ENCODE peak calls at places on chromosomes 12 and 14, in six cellular contexts. T, J, P, L, U and W are unnamed samples.

GRCh38 chr12:113471619-113472171 is at the start of gene LHX5:
- DNase-seq in J (no peak), P (peak; percentile 13), T (no peak), L (no peak), U (no peak), W (no peak)

GRCh38 chr14:105888151-105888550 is 361.8 kb downstream of the TMEM121 start:
- DNase-seq in T (no peak), L (no peak), U (no peak), J (no peak), P (no peak), W (peak; percentile 52)

GRCh38 chr12:26940820-26941219 is 2.5 kb downstream of the FGFR1OP2 start:
- DNase-seq in T (no peak), L (no peak), J (no peak), P (peak; percentile 15), U (no peak), W (no peak)

GRCh38 chr12:132251310-132251709 is 78.1 kb downstream of the GALNT9 start:
- DNase-seq in T (no peak), P (no peak), L (no peak), J (no peak), U (no peak), W (no peak)

GRCh38 chr14:106372870-106373657 is 846.7 kb downstream of the TMEM121 start:
- DNase-seq in T (no peak), J (no peak), P (no peak), U (no peak), L (peak; percentile 23), W (no peak)

GRCh38 chr14:63388766-63389431 is 70.2 kb upstream of the GPHB5 start:
- DNase-seq in P (peak; percentile 58), J (peak; percentile 63), L (peak; percentile 51), T (no peak), U (peak; percentile 60), W (no peak)

GRCh38 chr14:95146079-95146771 is 11.1 kb downstream of the DICER1 start:
- DNase-seq in J (no peak), P (no peak), T (no peak), U (no peak), L (no peak), W (no peak)

GRCh38 chr12:129371268-129371667 is 518.0 kb downstream of the GLT1D1 start:
- DNase-seq in U (no peak), L (no peak), T (no peak), P (no peak), J (no peak), W (no peak)

GRCh38 chr12:111150894-111151293 is 218.0 kb downstream of the PHETA1 start:
- DNase-seq in U (no peak), T (no peak), L (no peak), P (no peak), J (no peak), W (no peak)

GRCh38 chr14:38838049-38838978 is 264.7 kb downstream of the SEC23A start:
- DNase-seq in T (no peak), P (no peak), J (no peak), L (no peak), U (no peak), W (no peak)

GRCh38 chr12:43988838-43989560 is 153.1 kb downstream of the TMEM117 start:
- DNase-seq in U (no peak), L (no peak), P (peak; percentile 55), T (no peak), J (no peak), W (no peak)

GRCh38 chr14:104284636-104285482 is 146.5 kb downstream of the KIF26A start:
- DNase-seq in U (peak; percentile 17), P (no peak), L (no peak), T (no peak), J (no peak), W (peak; percentile 54)

GRCh38 chr14:77003960-77004710 is 24.4 kb downstream of the IRF2BPL start:
- DNase-seq in P (peak; percentile 85), L (no peak), T (no peak), U (no peak), J (no peak), W (no peak)

GRCh38 chr14:61505815-61506809 is 184.7 kb downstream of the PRKCH start:
- DNase-seq in U (no peak), J (no peak), P (peak; percentile 71), L (no peak), T (no peak), W (no peak)

GRCh38 chr12:82650627-82651337 is 35.9 kb upstream of the TMTC2 start:
- DNase-seq in T (no peak), P (no peak), J (no peak), U (no peak), L (no peak), W (no peak)

GRCh38 chr12:124459852-124460645 is 107.4 kb downstream of the NCOR2 start:
- DNase-seq in T (no peak), U (no peak), J (no peak), L (peak; percentile 7), P (no peak), W (no peak)

GRCh38 chr14:51609987-51610283 is 41.8 kb upstream of the FRMD6 start:
- DNase-seq in L (no peak), J (no peak), P (peak; percentile 59), U (no peak), T (no peak), W (no peak)

GRCh38 chr12:6532927-6533652 is 1.2 kb upstream of the GAPDH start:
- DNase-seq in J (peak; percentile 65), T (peak; percentile 79), L (peak; percentile 76), U (peak; percentile 70), P (peak; percentile 76), W (peak; percentile 75)

GRCh38 chr14:50714452-50715073 is 46.5 kb upstream of the SAV1 start:
- DNase-seq in J (no peak), L (no peak), U (no peak), T (no peak), P (peak; percentile 38), W (no peak)

GRCh38 chr12:75086086-75087038 is 123.3 kb downstream of the KCNC2 start:
- DNase-seq in P (peak; percentile 1), T (no peak), J (no peak), L (no peak), U (no peak), W (no peak)

GRCh38 chr12:118355838-118356237 is 16.9 kb downstream of the TAOK3 start:
- DNase-seq in P (no peak), L (no peak), U (no peak), T (no peak), J (no peak), W (no peak)

GRCh38 chr12:118354903-118355302 is 17.8 kb downstream of the TAOK3 start:
- DNase-seq in P (peak; percentile 40), U (no peak), J (no peak), T (no peak), L (no peak), W (no peak)

GRCh38 chr12:118358008-118358359 is 14.7 kb downstream of the TAOK3 start:
- DNase-seq in U (no peak), P (no peak), T (no peak), J (no peak), L (no peak), W (no peak)

GRCh38 chr12:118357327-118358007 is 15.2 kb downstream of the TAOK3 start:
- DNase-seq in L (no peak), U (peak; percentile 37), P (peak; percentile 65), T (no peak), J (no peak), W (no peak)

GRCh38 chr12:118356809-118357326 is 15.8 kb downstream of the TAOK3 start:
- DNase-seq in P (peak; percentile 92), T (no peak), L (no peak), J (no peak), U (no peak), W (no peak)
- H3K4me3 ChIP-seq in P (no peak overlapping the region), T (no peak overlapping the region), L (no peak overlapping the region), J (no peak overlapping the region), U (no peak overlapping the region), W (no peak overlapping the region)

DNA sequence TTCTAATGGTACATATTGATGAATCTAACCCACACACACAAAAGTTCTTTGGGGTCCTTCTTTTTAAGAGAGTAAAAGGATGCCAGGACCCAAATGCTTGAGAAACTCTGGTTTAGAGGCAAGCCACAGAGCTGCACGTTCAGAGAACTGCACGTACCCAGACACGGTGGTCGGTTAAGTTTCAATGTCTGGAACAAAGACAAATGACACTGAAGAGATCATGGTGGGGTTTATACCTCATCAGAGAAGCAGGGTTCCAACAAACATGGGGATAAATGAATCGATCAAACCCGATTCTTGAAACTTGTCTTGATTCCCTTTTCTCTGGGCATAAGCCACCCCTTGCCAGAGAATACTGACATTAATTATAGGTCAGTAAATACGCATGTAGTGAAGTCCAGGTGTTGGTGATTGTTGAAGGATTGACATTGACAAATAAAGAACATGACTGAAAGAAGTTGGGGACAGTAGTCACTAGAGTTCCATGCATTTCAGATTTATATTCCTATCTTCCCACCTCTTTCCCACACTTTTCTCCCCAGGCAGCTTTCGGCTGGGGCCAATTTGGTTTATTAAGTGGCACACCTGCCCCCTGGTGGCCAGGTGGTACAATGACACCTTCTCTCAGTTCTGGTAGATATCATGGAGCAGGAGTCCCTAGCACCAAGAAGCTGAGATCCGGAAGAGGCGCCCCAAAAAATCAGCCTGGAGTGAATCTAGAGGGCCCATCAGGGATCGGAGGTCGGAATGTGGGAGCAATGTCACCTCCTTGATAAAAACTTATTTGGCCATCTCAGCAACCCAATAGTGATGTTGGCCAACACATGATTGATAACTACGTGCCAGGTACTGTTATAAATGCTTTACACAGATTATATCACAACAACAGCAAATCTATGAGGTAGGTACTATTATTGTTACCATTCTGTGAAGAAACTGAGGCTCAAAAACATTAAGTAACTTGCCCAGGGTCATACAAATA is 17.8 kb upstream of the HDAC7 start:
- DNase-seq in U (peak; percentile 73), T (no peak), P (peak; percentile 68), L (peak; percentile 68), J (peak; percentile 79), W (peak; percentile 80)
- TF ChIP-seq CTCF in U (peak; percentile 96), T (peak; percentile 86), P (peak; percentile 81), L (peak; percentile 91), J (peak; percentile 87), W (peak; percentile 82)

GRCh38 chr12:109356586-109356985 is 8.9 kb downstream of the MYO1H start:
- DNase-seq in L (no peak), T (no peak), U (no peak), P (no peak), J (no peak), W (no peak)

GRCh38 chr12:109357032-109357431 is 9.3 kb downstream of the MYO1H start:
- DNase-seq in P (no peak), U (no peak), T (no peak), L (no peak), J (no peak), W (no peak)

GRCh38 chr12:109358154-109358869 is 10.6 kb downstream of the MYO1H start:
- DNase-seq in T (no peak), J (no peak), U (no peak), L (no peak), P (peak; percentile 4), W (no peak)
- H3K4me3 ChIP-seq in T (no peak overlapping the region), J (no peak overlapping the region), U (no peak overlapping the region), L (no peak overlapping the region), P (no peak overlapping the region), W (peak overlapping the region; percentile 10)

DNA sequence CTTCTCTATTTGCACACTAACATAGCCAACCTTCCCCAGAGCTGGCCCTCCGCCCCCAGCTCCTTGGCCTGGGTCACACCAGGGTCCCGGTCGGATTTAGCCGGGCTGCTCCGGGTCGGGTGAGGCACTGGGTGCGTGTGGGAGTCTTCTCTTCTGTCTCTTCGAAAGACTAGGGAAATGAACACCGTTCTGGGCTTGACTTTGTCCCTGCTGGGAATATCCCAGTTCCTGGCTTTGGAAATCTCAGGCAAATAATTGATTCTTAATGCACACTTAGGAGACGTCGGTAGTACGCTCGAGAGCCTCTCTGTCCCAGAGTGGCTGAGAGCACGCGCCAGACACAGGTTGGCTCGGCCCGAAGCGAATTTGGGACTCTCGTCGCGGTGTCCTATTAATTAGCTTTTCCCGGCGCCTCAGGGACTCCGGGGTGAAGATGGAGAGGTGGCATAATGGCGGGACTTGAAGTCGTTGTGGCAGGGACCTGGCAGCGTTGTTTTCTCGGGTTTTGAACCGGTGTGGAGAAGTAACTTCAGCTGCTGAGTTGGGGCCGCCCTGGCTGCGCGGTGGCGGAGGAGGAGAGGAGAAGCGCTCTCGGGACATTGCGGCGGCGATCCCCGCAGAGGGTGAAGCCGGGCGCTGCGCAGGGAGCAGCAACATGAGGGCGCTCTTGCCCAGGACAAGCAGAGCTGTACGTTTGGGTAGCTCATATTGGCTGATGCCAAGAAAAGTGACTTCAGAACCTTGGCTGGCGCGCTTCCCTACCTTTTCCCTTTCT is 7.5 kb downstream of the FOXG1 start:
- DNase-seq in T (no peak), P (peak; percentile 30), L (no peak), J (no peak), U (no peak), W (no peak)
- TF ChIP-seq CTCF in T (no peak), P (peak; percentile 40), L (no peak), J (no peak), U (no peak), W (no peak)